ENCODE peak calls at places on chromosome 18, in eight cellular contexts. A, L, W, F, K, O, C and I are unnamed samples.
A peak's percentile ranks its signal among the peaks of the same experiment; 100 is the strongest.

GRCh38 chr18:75003764-75004690 is 204.9 kb downstream of the PTGR3 start:
- DNase-seq in F (no peak), O (no peak), C (no peak), A (peak; percentile 31), L (no peak), W (no peak), K (no peak), I (no peak)

GRCh38 chr18:58254873-58255511 is 211.0 kb downstream of the NEDD4L start:
- DNase-seq in K (no peak), W (no peak), F (no peak), C (no peak), O (no peak), L (no peak), A (peak; percentile 52), I (no peak)

GRCh38 chr18:43935051-43935412 is 657.7 kb upstream of the SYT4 start:
- DNase-seq in O (no peak), L (no peak), W (peak; percentile 3), K (no peak), A (no peak), F (no peak), C (no peak), I (no peak)

GRCh38 chr18:67531929-67532328 is 15.4 kb upstream of the DSEL start:
- DNase-seq in O (no peak), F (no peak), K (no peak), W (no peak), C (no peak), L (no peak), A (no peak), I (no peak)

GRCh38 chr18:10318686-10318960 is 135.8 kb upstream of the APCDD1 start:
- DNase-seq in K (no peak), O (no peak), L (no peak), F (no peak), W (peak; percentile 15), C (no peak), A (no peak), I (no peak)

GRCh38 chr18:58934356-58934755 is 69.7 kb downstream of the ZNF532 start:
- DNase-seq in F (no peak), K (no peak), C (no peak), O (no peak), W (no peak), A (no peak), L (no peak), I (no peak)

GRCh38 chr18:9750606-9751304 is 42.7 kb downstream of the RAB31 start:
- DNase-seq in W (no peak), L (peak; percentile 9), F (no peak), K (no peak), C (no peak), A (no peak), O (no peak), I (no peak)

GRCh38 chr18:6850396-6850795 is 120.9 kb downstream of the ARHGAP28 start:
- DNase-seq in O (no peak), C (no peak), K (no peak), W (no peak), L (no peak), A (no peak), F (no peak), I (no peak)

GRCh38 chr18:36610716-36611115 is 218.1 kb downstream of the TPGS2 start:
- DNase-seq in K (no peak), O (no peak), C (no peak), F (no peak), L (peak; percentile 4), W (no peak), A (no peak), I (no peak)

GRCh38 chr18:65522907-65523306 is 227.9 kb upstream of the CDH7 start:
- DNase-seq in K (no peak), A (no peak), C (no peak), L (no peak), O (no peak), W (no peak), F (no peak), I (no peak)

GRCh38 chr18:45825258-45825744 is at the start of gene SIGLEC15:
- DNase-seq in A (no peak), L (no peak), W (no peak), C (no peak), O (no peak), K (no peak), F (no peak), I (no peak)

GRCh38 chr18:6891788-6892187 is 162.3 kb downstream of the ARHGAP28 start:
- DNase-seq in W (peak; percentile 52), C (no peak), F (no peak), A (no peak), O (no peak), K (no peak), L (no peak), I (no peak)

GRCh38 chr18:70450658-70451253 is 161.9 kb downstream of the SOCS6 start:
- DNase-seq in W (no peak), F (no peak), K (peak; percentile 14), C (no peak), O (no peak), A (no peak), L (no peak), I (no peak)

GRCh38 chr18:77206676-77207370 is 42.8 kb upstream of the GALR1 start:
- DNase-seq in K (no peak), L (no peak), F (no peak), C (no peak), A (peak; percentile 62), O (no peak), W (no peak), I (no peak)

GRCh38 chr18:30908381-30908780 is 134.2 kb downstream of the DSC3 start:
- DNase-seq in C (no peak), O (no peak), A (no peak), W (peak; percentile 10), L (no peak), F (no peak), K (no peak), I (no peak)

GRCh38 chr18:6793986-6794385 is 64.5 kb downstream of the ARHGAP28 start:
- DNase-seq in O (no peak), L (no peak), W (no peak), F (no peak), K (no peak), A (no peak), C (no peak), I (no peak)

GRCh38 chr18:69490813-69491212 is 90.1 kb downstream of the DOK6 start:
- DNase-seq in A (no peak), C (no peak), W (no peak), L (no peak), F (no peak), K (no peak), O (no peak), I (no peak)

GRCh38 chr18:48256848-48257247 is 152.3 kb downstream of the ZBTB7C start:
- DNase-seq in L (no peak), A (no peak), O (no peak), W (no peak), C (no peak), K (no peak), F (no peak), I (no peak)

GRCh38 chr18:14948163-14948540 is 200.2 kb downstream of the ANKRD30B start:
- DNase-seq in F (no peak), K (no peak), O (no peak), L (peak; percentile 64), C (no peak), W (no peak), A (no peak), I (no peak)

GRCh38 chr18:77144451-77145118 is 12.0 kb upstream of the MBP start:
- DNase-seq in K (peak; percentile 37), F (no peak), W (no peak), A (no peak), L (no peak), O (no peak), C (no peak), I (no peak)

GRCh38 chr18:2994603-2995432 is 18.1 kb downstream of the LPIN2 start:
- DNase-seq in K (no peak), L (no peak), F (no peak), A (no peak), O (no peak), C (no peak), W (no peak), I (peak; percentile 70)

GRCh38 chr18:48736861-48737260 is 198.0 kb downstream of the CTIF start:
- DNase-seq in K (no peak), F (no peak), W (no peak), O (no peak), A (no peak), L (no peak), C (no peak), I (no peak)

GRCh38 chr18:66694857-66695256 is 91.0 kb upstream of the CDH19 start:
- DNase-seq in W (no peak), F (no peak), A (no peak), C (no peak), K (no peak), O (no peak), L (no peak), I (no peak)

GRCh38 chr18:70249118-70249517 is 39.7 kb upstream of the SOCS6 start:
- DNase-seq in C (no peak), F (no peak), O (no peak), L (no peak), W (peak; percentile 47), A (no peak), K (no peak), I (no peak)

GRCh38 chr18:75034937-75035336 is 174.0 kb downstream of the PTGR3 start:
- DNase-seq in C (no peak), W (no peak), L (no peak), F (no peak), O (no peak), K (no peak), A (no peak), I (no peak)

DNA sequence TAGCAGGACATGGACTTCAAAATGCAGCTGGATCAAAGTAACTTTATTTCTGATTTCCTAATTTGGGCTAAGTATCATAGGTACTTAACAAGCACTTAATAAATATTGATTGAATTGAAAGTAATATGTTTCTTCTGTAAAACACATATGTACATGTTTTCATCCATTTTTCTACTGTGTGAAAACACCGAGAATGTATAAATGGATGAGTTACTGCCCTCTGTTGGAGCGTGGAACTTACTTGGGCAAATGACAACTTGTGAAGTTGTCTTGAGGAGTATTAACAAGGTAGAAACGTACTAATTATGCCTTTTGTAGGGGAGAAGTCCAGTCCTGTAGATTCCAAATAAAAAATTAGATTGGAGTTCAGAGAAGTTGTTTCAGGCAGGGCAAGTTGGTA is 87.2 kb downstream of the PHLPP1 start:
- DNase-seq in O (no peak), C (no peak), A (no peak), F (no peak), W (peak; percentile 27), K (no peak), L (no peak), I (no peak)
- TF ChIP-seq CTCF in O (peak; percentile 32), C (no peak), A (peak; percentile 31), F (no peak), W (peak; percentile 35), K (peak; percentile 32), L (no peak), I (peak; percentile 10)

GRCh38 chr18:79396431-79397287 is 929 bp downstream of the NFATC1 start:
- DNase-seq in O (no peak), L (no peak), W (peak; percentile 54), A (peak; percentile 66), C (peak; percentile 67), F (no peak), K (peak; percentile 71), I (peak; percentile 75)
- TF ChIP-seq CTCF in O (peak; percentile 32), L (no peak), W (peak; percentile 6), A (peak; percentile 25), C (no peak), F (peak; percentile 65), K (no peak), I (peak; percentile 65)

GRCh38 chr18:60676807-60677206 is 304.2 kb upstream of the MC4R start:
- DNase-seq in A (no peak), O (no peak), F (no peak), L (no peak), W (peak; percentile 10), C (no peak), K (peak; percentile 8), I (no peak)
- TF ChIP-seq CTCF in A (no peak), O (no peak), F (peak; percentile 37), L (no peak), W (peak; percentile 24), C (no peak), K (no peak), I (no peak)

GRCh38 chr18:55338955-55339662 is 248.9 kb downstream of the TCF4 start:
- DNase-seq in C (no peak), O (no peak), F (no peak), A (no peak), K (no peak), W (no peak), L (no peak), I (no peak)
- TF ChIP-seq CTCF in C (no peak), O (no peak), F (no peak), A (peak; percentile 26), K (no peak), W (no peak), L (no peak), I (no peak)